ENCODE peak calls at places on chromosomes 5 and 9, in four cellular contexts. O is H1, U is astrocyte, K is K562. F is an unnamed sample.

GRCh38 chr5:31280210-31280609 is 86.7 kb downstream of the CDH6 start:
- DNase-seq in O (no peak), U (peak; percentile 67), K (no peak), F (peak; percentile 69)

GRCh38 chr5:180875860-180876426 is 14.9 kb upstream of the ZFP62 start:
- DNase-seq in O (no peak), U (no peak), K (no peak), F (no peak)

GRCh38 chr5:42825422-42826148 is 13.9 kb upstream of the SELENOP start:
- DNase-seq in O (no peak), U (no peak), K (no peak), F (no peak)

GRCh38 chr9:77877976-77878375 is 153.6 kb downstream of the GNAQ start:
- DNase-seq in O (no peak), U (no peak), K (no peak), F (no peak)

GRCh38 chr5:132136906-132137305 is 63.3 kb downstream of the CSF2 start:
- DNase-seq in O (no peak), U (peak; percentile 92), K (no peak), F (peak; percentile 93)

GRCh38 chr5:67182406-67182805 is 14.2 kb downstream of the CD180 start:
- DNase-seq in O (peak; percentile 55), U (peak; percentile 86), K (peak; percentile 36), F (peak; percentile 91)

GRCh38 chr9:132185164-132186009 is 23.5 kb downstream of the NTNG2 start:
- DNase-seq in O (no peak), U (no peak), K (no peak), F (no peak)

GRCh38 chr9:35688558-35689350 is 971 bp downstream of the TPM2 start:
- DNase-seq in O (no peak), U (peak; percentile 81), K (no peak), F (peak; percentile 86)

GRCh38 chr9:127971357-127972315 is 9.2 kb downstream of the EEIG1 start:
- DNase-seq in O (no peak), U (no peak), K (no peak), F (no peak)

GRCh38 chr9:131755541-131756198 is 15.8 kb upstream of the RAPGEF1 start:
- DNase-seq in O (peak; percentile 93), U (peak; percentile 61), K (peak; percentile 85), F (peak; percentile 68)

GRCh38 chr5:958701-959571 is 49.7 kb upstream of the NKD2 start:
- DNase-seq in O (no peak), U (peak; percentile 70), K (peak; percentile 37), F (peak; percentile 73)

GRCh38 chr9:98479967-98480847 is 224.8 kb upstream of the TBC1D2 start:
- DNase-seq in O (no peak), U (peak; percentile 65), K (no peak), F (peak; percentile 72)

GRCh38 chr5:14326035-14326909 is 183.1 kb downstream of the TRIO start:
- DNase-seq in O (no peak), U (no peak), K (peak; percentile 71), F (no peak)

GRCh38 chr9:22693151-22693550 is 246.5 kb downstream of the DMRTA1 start:
- DNase-seq in O (no peak), U (peak; percentile 1), K (no peak), F (peak; percentile 1)

GRCh38 chr9:98429613-98430012 is 174.2 kb upstream of the TBC1D2 start:
- DNase-seq in O (no peak), U (peak; percentile 90), K (peak; percentile 49), F (peak; percentile 80)

GRCh38 chr5:130479045-130479804 is 575.0 kb downstream of the CHSY3 start:
- DNase-seq in O (no peak), U (no peak), K (no peak), F (no peak)

GRCh38 chr9:133973791-133974630 is 18.1 kb downstream of the VAV2 start:
- DNase-seq in O (no peak), U (no peak), K (no peak), F (no peak)

GRCh38 chr5:169202969-169203368 is 98.0 kb downstream of the SLIT3 start:
- DNase-seq in O (no peak), U (no peak), K (no peak), F (peak; percentile 35)

GRCh38 chr9:110308504-110309109 is 29.1 kb downstream of the TXNDC8 start:
- DNase-seq in O (no peak), U (no peak), K (no peak), F (no peak)

GRCh38 chr9:33818167-33818831 is 1.3 kb downstream of the UBE2R2 start:
- DNase-seq in O (peak; percentile 54), U (no peak), K (no peak), F (no peak)

GRCh38 chr5:180069589-180070247 is 1.8 kb downstream of the RNF130 start:
- DNase-seq in O (no peak), U (peak; percentile 12), K (peak; percentile 29), F (peak; percentile 20)

GRCh38 chr5:80860934-80861613 is 99.1 kb upstream of the RASGRF2 start:
- DNase-seq in O (no peak), U (peak; percentile 90), K (no peak), F (peak; percentile 92)

GRCh38 chr5:45109636-45110035 is 300.9 kb downstream of the MRPS30 start:
- DNase-seq in O (no peak), U (no peak), K (no peak), F (no peak)

GRCh38 chr5:126868961-126869451 is 92.1 kb downstream of the LMNB1 start:
- DNase-seq in O (peak; percentile 71), U (peak; percentile 25), K (no peak), F (no peak)

GRCh38 chr5:96565843-96566242 is 96.3 kb upstream of the CAST start:
- DNase-seq in O (no peak), U (peak; percentile 78), K (peak; percentile 16), F (peak; percentile 80)

GRCh38 chr9:75410405-75410804 is 322.1 kb downstream of the OSTF1 start:
- DNase-seq in O (no peak), U (no peak), K (no peak), F (no peak)

GRCh38 chr5:133397986-133398645 is 214.2 kb downstream of the FSTL4 start:
- DNase-seq in O (no peak), U (no peak), K (no peak), F (no peak)

GRCh38 chr5:7852542-7852941 is 1.6 kb upstream of the CFAP90 start:
- DNase-seq in O (no peak), U (peak; percentile 19), K (no peak), F (peak; percentile 28)

GRCh38 chr9:128116104-128117083 is 11.1 kb downstream of the PTGES2 start:
- DNase-seq in O (no peak), U (no peak), K (no peak), F (no peak)

GRCh38 chr9:111287127-111287526 is 42.9 kb downstream of the OR2K2 start:
- DNase-seq in O (no peak), U (peak; percentile 79), K (no peak), F (peak; percentile 88)

GRCh38 chr5:94469889-94470288 is 148.5 kb downstream of the KIAA0825 start:
- DNase-seq in O (no peak), U (peak; percentile 46), K (no peak), F (peak; percentile 91)

GRCh38 chr5:170100051-170100943 is 5.4 kb upstream of the FOXI1 start:
- DNase-seq in O (peak; percentile 93), U (peak; percentile 41), K (peak; percentile 80), F (peak; percentile 82)

GRCh38 chr5:73280821-73281746 is 108.1 kb downstream of the TMEM174 start:
- DNase-seq in O (no peak), U (peak; percentile 87), K (no peak), F (peak; percentile 89)

GRCh38 chr5:80216753-80217596 is 38.9 kb downstream of the SERINC5 start:
- DNase-seq in O (no peak), U (no peak), K (no peak), F (peak; percentile 24)

GRCh38 chr5:1952456-1953099 is 69.9 kb upstream of the IRX4 start:
- DNase-seq in O (peak; percentile 68), U (no peak), K (no peak), F (no peak)

GRCh38 chr5:54646285-54647101 is 128.9 kb downstream of the SNX18 start:
- DNase-seq in O (peak; percentile 46), U (peak; percentile 78), K (no peak), F (peak; percentile 83)
- H3K79me2 ChIP-seq in O (no peaks in the 10 kb centered on the region), U (no peaks in the 10 kb centered on the region), K (no peaks in the 10 kb centered on the region), F (no peaks in the 10 kb centered on the region)

GRCh38 chr5:89309268-89309667 is 426.3 kb upstream of the MEF2C start:
- DNase-seq in O (no peak), U (no peak), K (no peak), F (no peak)

GRCh38 chr5:89308606-89309040 is 425.6 kb upstream of the MEF2C start:
- DNase-seq in O (no peak), U (no peak), K (peak; percentile 35), F (no peak)

GRCh38 chr5:89315194-89315593 is 432.2 kb upstream of the MEF2C start:
- DNase-seq in O (no peak), U (peak; percentile 92), K (no peak), F (peak; percentile 34)

GRCh38 chr5:89313804-89314588 is 431.0 kb upstream of the MEF2C start:
- DNase-seq in O (no peak), U (peak; percentile 99), K (peak; percentile 75), F (peak; percentile 99)

GRCh38 chr5:89313044-89313443 is 430.1 kb upstream of the MEF2C start:
- DNase-seq in O (no peak), U (peak; percentile 93), K (no peak), F (peak; percentile 37)
- H3K27ac ChIP-seq in O (no peak overlapping the region), U (peak overlapping the region; percentile 74), K (peak overlapping the region; percentile 62), F (no peak overlapping the region)

GRCh38 chr9:38033956-38034355 is 35.1 kb downstream of the SHB start:
- DNase-seq in O (no peak), U (no peak), K (no peak), F (no peak)
- H3K79me2 ChIP-seq in O (peaks cover 39% of the 10 kb centered on the region), U (peaks cover 100% of the 10 kb centered on the region), K (peaks cover 48% of the 10 kb centered on the region), F (peaks cover 95% of the 10 kb centered on the region)

GRCh38 chr5:141608557-141608956 is 10.2 kb downstream of the DIAPH1 start:
- DNase-seq in O (no peak), U (no peak), K (no peak), F (no peak)
- H3K27ac ChIP-seq in O (no peak overlapping the region), U (no peak overlapping the region), K (peak overlapping the region; percentile 86), F (no peak overlapping the region)

DNA sequence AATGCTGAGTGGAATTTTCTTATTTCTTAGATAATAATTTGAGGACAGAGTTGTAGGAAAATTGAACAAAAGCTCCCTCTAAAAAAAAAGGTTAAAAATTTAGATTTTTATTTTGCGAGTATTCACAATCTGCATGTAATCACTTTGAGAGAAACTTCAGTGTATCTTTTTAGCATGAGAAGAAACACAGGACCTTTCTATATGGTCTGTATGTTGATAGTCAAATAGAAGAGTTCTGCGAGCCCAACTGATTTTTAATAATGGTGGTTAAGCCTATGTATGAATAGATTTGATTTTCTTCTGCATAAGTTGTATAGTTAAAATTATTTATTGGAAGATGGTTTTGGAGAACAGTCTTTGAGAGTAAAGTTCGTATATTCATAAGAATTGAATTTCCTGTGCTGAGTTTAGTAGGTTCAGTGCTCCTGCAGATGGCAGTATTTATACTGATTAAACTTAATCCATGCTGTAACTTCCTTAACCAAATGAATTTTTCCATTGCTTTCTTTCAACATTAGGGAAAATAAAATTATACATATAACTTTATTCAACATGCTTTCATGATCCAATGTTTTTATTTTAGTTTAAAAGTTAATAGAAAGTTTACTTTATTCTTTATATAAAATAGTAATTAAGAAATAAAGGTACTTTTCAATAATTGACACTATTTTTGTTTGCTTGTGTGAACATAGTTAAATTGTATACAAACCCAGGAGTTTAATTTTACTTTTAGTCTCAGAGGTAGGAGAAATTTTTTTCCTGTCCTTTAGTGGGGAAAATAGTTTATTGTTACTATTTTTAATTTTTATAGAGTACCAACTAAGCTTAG is 19.6 kb downstream of the TCERG1 start:
- DNase-seq in O (no peak), U (peak; percentile 16), K (no peak), F (peak; percentile 49)
- H3K79me2 ChIP-seq in O (peaks cover 48% of the 10 kb centered on the region), U (peaks cover 72% of the 10 kb centered on the region), K (peaks cover 67% of the 10 kb centered on the region), F (peaks cover 15% of the 10 kb centered on the region)

GRCh38 chr5:65126670-65127069 is 355.1 kb downstream of the ADAMTS6 start:
- DNase-seq in O (peak; percentile 39), U (no peak), K (no peak), F (no peak)
- H3K27ac ChIP-seq in O (no peak overlapping the region), U (peak overlapping the region; percentile 79), K (no peak overlapping the region), F (peak overlapping the region; percentile 75)